ENCODE peak calls at places on chromosomes 5 and 9, in six cellular contexts. One of them, this sample, is unnamed.

GRCh38 chr9:132630811-132631210 is 39.0 kb downstream of the DDX31 start:
- DNase-seq in IMR-90: no peak
- DNase-seq in choroid plexus epithelial cell: no peak
- DNase-seq in GM12864: no peak
- DNase-seq in GM06990: no peak
- DNase-seq in neural crest cell: no peak
- DNase-seq in this sample: no peak

GRCh38 chr9:137240321-137240840 is 706 bp upstream of the TUBB4B start:
- DNase-seq in IMR-90: peak; percentile 61
- DNase-seq in choroid plexus epithelial cell: peak; percentile 82
- DNase-seq in GM12864: no peak
- DNase-seq in GM06990: no peak
- DNase-seq in neural crest cell: no peak
- DNase-seq in this sample: peak; percentile 83

GRCh38 chr9:92966518-92966800 is 19.1 kb downstream of the FGD3 start:
- DNase-seq in IMR-90: no peak
- DNase-seq in choroid plexus epithelial cell: no peak
- DNase-seq in GM12864: no peak
- DNase-seq in GM06990: no peak
- DNase-seq in neural crest cell: no peak
- DNase-seq in this sample: no peak

GRCh38 chr5:58412932-58413331 is 47.0 kb downstream of the PLK2 start:
- DNase-seq in IMR-90: no peak
- DNase-seq in choroid plexus epithelial cell: no peak
- DNase-seq in GM12864: no peak
- DNase-seq in GM06990: no peak
- DNase-seq in neural crest cell: no peak
- DNase-seq in this sample: no peak

GRCh38 chr5:154534457-154535050 is 56.5 kb upstream of the HAND1 start:
- DNase-seq in IMR-90: no peak
- DNase-seq in choroid plexus epithelial cell: no peak
- DNase-seq in GM12864: no peak
- DNase-seq in GM06990: no peak
- DNase-seq in neural crest cell: no peak
- DNase-seq in this sample: no peak

GRCh38 chr5:139650031-139650688 is 2.0 kb downstream of the CXXC5 start:
- DNase-seq in IMR-90: no peak
- DNase-seq in choroid plexus epithelial cell: no peak
- DNase-seq in GM12864: no peak
- DNase-seq in GM06990: peak; percentile 64
- DNase-seq in neural crest cell: peak; percentile 55
- DNase-seq in this sample: peak; percentile 61

GRCh38 chr5:15003511-15003920 is 131.9 kb upstream of the ANKH start:
- DNase-seq in IMR-90: peak; percentile 75
- DNase-seq in choroid plexus epithelial cell: peak; percentile 88
- DNase-seq in GM12864: peak; percentile 16
- DNase-seq in GM06990: no peak
- DNase-seq in neural crest cell: peak; percentile 23
- DNase-seq in this sample: peak; percentile 78

GRCh38 chr9:120877276-120878034 is 467 bp upstream of the PHF19 start:
- DNase-seq in IMR-90: peak; percentile 47
- DNase-seq in choroid plexus epithelial cell: peak; percentile 30
- DNase-seq in GM12864: no peak
- DNase-seq in GM06990: peak; percentile 84
- DNase-seq in neural crest cell: peak; percentile 65
- DNase-seq in this sample: peak; percentile 91

GRCh38 chr5:3852154-3852930 is 256.7 kb downstream of the IRX1 start:
- DNase-seq in IMR-90: no peak
- DNase-seq in choroid plexus epithelial cell: no peak
- DNase-seq in GM12864: no peak
- DNase-seq in GM06990: no peak
- DNase-seq in neural crest cell: no peak
- DNase-seq in this sample: no peak

GRCh38 chr9:21559402-21560280 is 77.5 kb upstream of the IFNE start:
- DNase-seq in IMR-90: peak; percentile 55
- DNase-seq in choroid plexus epithelial cell: peak; percentile 55
- DNase-seq in GM12864: no peak
- DNase-seq in GM06990: peak; percentile 25
- DNase-seq in neural crest cell: peak; percentile 32
- DNase-seq in this sample: peak; percentile 77

GRCh38 chr5:24742334-24742733 is 97.6 kb upstream of the CDH10 start:
- DNase-seq in IMR-90: no peak
- DNase-seq in choroid plexus epithelial cell: no peak
- DNase-seq in GM12864: no peak
- DNase-seq in GM06990: no peak
- DNase-seq in neural crest cell: no peak
- DNase-seq in this sample: no peak

GRCh38 chr5:90890183-90890582 is 331.6 kb downstream of the ADGRV1 start:
- DNase-seq in IMR-90: no peak
- DNase-seq in choroid plexus epithelial cell: no peak
- DNase-seq in GM12864: no peak
- DNase-seq in GM06990: no peak
- DNase-seq in neural crest cell: no peak
- DNase-seq in this sample: no peak

GRCh38 chr9:96082516-96083232 is 207.2 kb downstream of the ERCC6L2 start:
- DNase-seq in IMR-90: no peak
- DNase-seq in choroid plexus epithelial cell: no peak
- DNase-seq in GM12864: no peak
- DNase-seq in GM06990: no peak
- DNase-seq in neural crest cell: no peak
- DNase-seq in this sample: no peak

GRCh38 chr5:115514220-115514619 is 30.4 kb downstream of the FEM1C start:
- DNase-seq in IMR-90: no peak
- DNase-seq in choroid plexus epithelial cell: peak; percentile 6
- DNase-seq in GM12864: no peak
- DNase-seq in GM06990: no peak
- DNase-seq in neural crest cell: no peak
- DNase-seq in this sample: no peak

GRCh38 chr9:82491604-82492003 is 503.0 kb downstream of the SPATA31D1 start:
- DNase-seq in IMR-90: peak; percentile 10
- DNase-seq in choroid plexus epithelial cell: no peak
- DNase-seq in GM12864: no peak
- DNase-seq in GM06990: no peak
- DNase-seq in neural crest cell: no peak
- DNase-seq in this sample: no peak

GRCh38 chr5:16131878-16132277 is 47.7 kb downstream of the MARCHF11 start:
- DNase-seq in IMR-90: no peak
- DNase-seq in choroid plexus epithelial cell: no peak
- DNase-seq in GM12864: no peak
- DNase-seq in GM06990: no peak
- DNase-seq in neural crest cell: no peak
- DNase-seq in this sample: no peak

GRCh38 chr9:112555844-112556482 is 69.3 kb downstream of the KIAA1958 start:
- DNase-seq in IMR-90: no peak
- DNase-seq in choroid plexus epithelial cell: no peak
- DNase-seq in GM12864: no peak
- DNase-seq in GM06990: no peak
- DNase-seq in neural crest cell: no peak
- DNase-seq in this sample: no peak

GRCh38 chr9:110131499-110131898 is 76.5 kb downstream of the C9orf152 start:
- DNase-seq in IMR-90: peak; percentile 61
- DNase-seq in choroid plexus epithelial cell: no peak
- DNase-seq in GM12864: no peak
- DNase-seq in GM06990: no peak
- DNase-seq in neural crest cell: no peak
- DNase-seq in this sample: no peak

GRCh38 chr5:38515081-38515480 is 41.4 kb downstream of the LIFR start:
- DNase-seq in IMR-90: no peak
- DNase-seq in choroid plexus epithelial cell: no peak
- DNase-seq in GM12864: no peak
- DNase-seq in GM06990: no peak
- DNase-seq in neural crest cell: no peak
- DNase-seq in this sample: no peak

GRCh38 chr5:38519476-38519875 is 37.0 kb downstream of the LIFR start:
- DNase-seq in IMR-90: no peak
- DNase-seq in choroid plexus epithelial cell: no peak
- DNase-seq in GM12864: no peak
- DNase-seq in GM06990: no peak
- DNase-seq in neural crest cell: no peak
- DNase-seq in this sample: no peak

GRCh38 chr5:38518341-38518740 is 38.1 kb downstream of the LIFR start:
- DNase-seq in IMR-90: peak; percentile 59
- DNase-seq in choroid plexus epithelial cell: no peak
- DNase-seq in GM12864: no peak
- DNase-seq in GM06990: no peak
- DNase-seq in neural crest cell: no peak
- DNase-seq in this sample: no peak

DNA sequence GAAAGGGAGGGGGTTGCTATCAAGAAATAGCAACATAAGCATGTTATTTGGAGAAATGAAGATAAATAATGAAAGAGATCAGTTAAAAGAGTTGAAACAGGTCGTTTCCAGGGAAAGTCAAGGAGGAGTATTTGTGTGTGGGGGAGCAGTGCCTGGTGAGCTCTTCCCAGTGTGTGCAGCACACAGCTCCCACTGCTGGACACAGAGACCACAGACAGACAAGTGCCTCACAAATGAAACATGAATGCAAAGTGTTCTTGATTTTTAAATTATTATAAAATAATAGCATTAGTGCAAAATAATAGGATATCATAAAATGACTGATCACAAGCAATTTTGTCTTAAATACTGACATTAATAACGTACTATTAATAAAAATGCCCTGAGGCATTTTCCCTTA is 40.8 kb downstream of the LIFR start:
- DNase-seq in IMR-90: peak; percentile 47
- DNase-seq in choroid plexus epithelial cell: peak; percentile 77
- DNase-seq in GM12864: no peak
- DNase-seq in GM06990: no peak
- DNase-seq in neural crest cell: no peak
- DNase-seq in this sample: no peak
- TF ChIP-seq CTCF in IMR-90: peak; percentile 47
- TF ChIP-seq CTCF in choroid plexus epithelial cell: peak; percentile 80
- TF ChIP-seq CTCF in GM12864: no peak
- TF ChIP-seq CTCF in GM06990: no peak
- TF ChIP-seq CTCF in neural crest cell: peak; percentile 49
- TF ChIP-seq CTCF in this sample: no peak

GRCh38 chr5:82796643-82797416 is 280.4 kb downstream of the TMEM167A start:
- DNase-seq in IMR-90: no peak
- DNase-seq in choroid plexus epithelial cell: no peak
- DNase-seq in GM12864: no peak
- DNase-seq in GM06990: no peak
- DNase-seq in neural crest cell: no peak
- DNase-seq in this sample: no peak

GRCh38 chr5:82794876-82795275 is 282.3 kb downstream of the TMEM167A start:
- DNase-seq in IMR-90: no peak
- DNase-seq in choroid plexus epithelial cell: no peak
- DNase-seq in GM12864: no peak
- DNase-seq in GM06990: no peak
- DNase-seq in neural crest cell: no peak
- DNase-seq in this sample: no peak

GRCh38 chr5:82802954-82803353 is 274.2 kb downstream of the TMEM167A start:
- DNase-seq in IMR-90: no peak
- DNase-seq in choroid plexus epithelial cell: no peak
- DNase-seq in GM12864: no peak
- DNase-seq in GM06990: no peak
- DNase-seq in neural crest cell: no peak
- DNase-seq in this sample: no peak

GRCh38 chr5:82798676-82799075 is 278.5 kb downstream of the TMEM167A start:
- DNase-seq in IMR-90: no peak
- DNase-seq in choroid plexus epithelial cell: no peak
- DNase-seq in GM12864: no peak
- DNase-seq in GM06990: no peak
- DNase-seq in neural crest cell: no peak
- DNase-seq in this sample: no peak

GRCh38 chr5:82799346-82800077 is 277.7 kb downstream of the TMEM167A start:
- DNase-seq in IMR-90: no peak
- DNase-seq in choroid plexus epithelial cell: no peak
- DNase-seq in GM12864: no peak
- DNase-seq in GM06990: no peak
- DNase-seq in neural crest cell: no peak
- DNase-seq in this sample: no peak
- TF ChIP-seq CTCF in IMR-90: no peak
- TF ChIP-seq CTCF in choroid plexus epithelial cell: no peak
- TF ChIP-seq CTCF in GM12864: peak; percentile 22
- TF ChIP-seq CTCF in GM06990: peak; percentile 21
- TF ChIP-seq CTCF in neural crest cell: peak; percentile 29
- TF ChIP-seq CTCF in this sample: no peak

DNA sequence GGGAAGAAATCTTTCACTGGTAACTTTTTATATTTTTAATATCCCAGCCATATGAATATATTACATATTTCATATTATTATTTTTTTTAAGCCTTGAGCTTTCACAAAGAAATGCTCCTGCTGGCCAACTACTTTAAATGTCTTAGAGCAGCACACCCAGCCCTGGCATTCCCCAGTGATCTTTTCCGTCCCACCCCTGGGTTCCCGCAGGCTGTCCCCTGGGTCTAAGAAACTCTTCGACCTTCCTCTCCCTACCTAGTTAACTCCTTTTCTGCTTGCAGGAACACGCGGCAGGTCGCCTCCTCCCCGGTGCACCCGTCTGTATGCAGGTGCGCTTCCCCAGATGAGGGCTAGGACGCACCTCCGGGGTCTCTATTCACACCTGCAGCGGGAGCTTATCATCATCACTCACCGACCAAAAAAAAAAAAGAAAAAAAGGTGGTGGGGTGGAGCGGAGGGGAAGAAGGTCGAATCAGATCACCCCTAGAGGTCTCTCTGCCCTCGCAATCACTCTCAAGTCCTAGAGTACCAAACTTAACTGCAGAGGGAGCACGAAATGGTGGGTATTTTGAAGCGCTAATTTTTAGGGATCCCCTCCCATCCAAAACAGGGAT is 696 bp downstream of the ZFP62 start:
- DNase-seq in IMR-90: no peak
- DNase-seq in choroid plexus epithelial cell: peak; percentile 14
- DNase-seq in GM12864: peak; percentile 70
- DNase-seq in GM06990: peak; percentile 80
- DNase-seq in neural crest cell: no peak
- DNase-seq in this sample: peak; percentile 83
- TF ChIP-seq CTCF in IMR-90: no peak
- TF ChIP-seq CTCF in choroid plexus epithelial cell: peak; percentile 11
- TF ChIP-seq CTCF in GM12864: peak; percentile 38
- TF ChIP-seq CTCF in GM06990: peak; percentile 48
- TF ChIP-seq CTCF in neural crest cell: peak; percentile 11
- TF ChIP-seq CTCF in this sample: no peak

DNA sequence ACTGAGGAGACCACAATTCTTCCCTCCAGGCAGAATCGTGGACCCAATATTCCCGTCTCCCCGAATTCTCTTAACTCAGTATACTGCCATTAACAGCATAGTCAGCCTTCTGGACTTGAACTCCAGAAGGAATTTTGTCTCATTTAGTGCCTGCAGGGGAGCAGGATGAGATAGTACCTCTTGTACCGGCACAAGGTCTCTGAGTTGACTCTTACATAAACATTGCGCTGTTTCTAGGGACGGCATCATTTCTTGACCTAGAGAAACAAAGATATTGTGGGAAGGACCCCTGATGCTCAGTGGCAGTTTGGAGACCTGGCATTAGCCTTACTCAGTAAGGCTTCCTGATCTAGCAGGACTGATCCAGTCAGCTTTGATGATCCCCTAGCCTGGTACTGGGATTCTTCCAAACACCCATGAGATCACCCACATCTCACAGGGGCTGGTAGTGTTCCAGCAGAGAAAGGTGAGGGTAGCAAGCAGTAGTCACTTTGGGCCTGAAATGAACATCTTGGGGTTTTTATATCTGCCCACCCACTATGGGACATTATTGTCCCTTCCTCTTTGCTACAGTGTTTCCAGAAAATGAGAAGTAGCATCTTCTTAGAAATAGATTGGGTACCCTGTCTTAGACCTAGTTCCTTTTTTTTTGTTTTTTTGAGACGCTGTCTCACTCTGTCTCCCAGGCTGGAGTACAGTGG is 249.0 kb upstream of the ANKRD55 start:
- DNase-seq in IMR-90: no peak
- DNase-seq in choroid plexus epithelial cell: peak; percentile 27
- DNase-seq in GM12864: no peak
- DNase-seq in GM06990: no peak
- DNase-seq in neural crest cell: no peak
- DNase-seq in this sample: peak; percentile 51
- TF ChIP-seq CTCF in IMR-90: no peak
- TF ChIP-seq CTCF in choroid plexus epithelial cell: no peak
- TF ChIP-seq CTCF in GM12864: no peak
- TF ChIP-seq CTCF in GM06990: no peak
- TF ChIP-seq CTCF in neural crest cell: no peak
- TF ChIP-seq CTCF in this sample: no peak